ENCODE peak calls at places on chromosomes 3 and 15, in six cellular contexts. X, P, A, H, S and Z are unnamed samples.

GRCh38 chr3:16247282-16248058 is 17.3 kb downstream of the DPH3 start:
- DNase-seq in X (peak), P (peak), A (peak), H (peak), S (peak), Z (peak)

GRCh38 chr3:106963446-106963845 is 413.8 kb upstream of the CCDC54 start:
- DNase-seq in X (peak), P (no peak), A (peak), H (no peak), S (no peak), Z (no peak)

GRCh38 chr3:142417302-142417701 is 30.5 kb downstream of the XRN1 start:
- DNase-seq in X (no peak), P (no peak), A (no peak), H (no peak), S (no peak), Z (no peak)

GRCh38 chr3:17149076-17149475 is 264.3 kb downstream of the PLCL2 start:
- DNase-seq in X (no peak), P (no peak), A (no peak), H (no peak), S (no peak), Z (no peak)

GRCh38 chr3:113968986-113969385 is 21.2 kb downstream of the ZDHHC23 start:
- DNase-seq in X (no peak), P (no peak), A (peak), H (no peak), S (no peak), Z (no peak)

GRCh38 chr3:39808467-39809180 is 785 bp upstream of the MYRIP start:
- DNase-seq in X (no peak), P (no peak), A (peak), H (no peak), S (peak), Z (no peak)

GRCh38 chr15:88899251-88899650 is 3.9 kb upstream of the HAPLN3 start:
- DNase-seq in X (no peak), P (no peak), A (no peak), H (no peak), S (no peak), Z (no peak)

GRCh38 chr15:78620021-78620838 is 566 bp downstream of the CHRNA3 start:
- DNase-seq in X (no peak), P (no peak), A (peak), H (no peak), S (peak), Z (no peak)

GRCh38 chr3:59256233-59256632 is 206.4 kb upstream of the CFAP20DC start:
- DNase-seq in X (no peak), P (no peak), A (no peak), H (no peak), S (no peak), Z (no peak)

GRCh38 chr3:59261009-59261408 is 211.2 kb upstream of the CFAP20DC start:
- DNase-seq in X (no peak), P (no peak), A (no peak), H (no peak), S (no peak), Z (no peak)

GRCh38 chr3:59258591-59258990 is 208.8 kb upstream of the CFAP20DC start:
- DNase-seq in X (no peak), P (no peak), A (no peak), H (no peak), S (no peak), Z (no peak)

GRCh38 chr3:59254433-59254832 is 204.6 kb upstream of the CFAP20DC start:
- DNase-seq in X (no peak), P (no peak), A (no peak), H (no peak), S (no peak), Z (no peak)

GRCh38 chr3:59257506-59257905 is 207.7 kb upstream of the CFAP20DC start:
- DNase-seq in X (no peak), P (no peak), A (no peak), H (no peak), S (no peak), Z (no peak)
- TF ChIP-seq EZH2phosphoT487 in X (no peak), P (no peak), A (no peak), H (no peak), S (no peak), Z (no peak)

GRCh38 chr3:103126111-103126510 is 691.3 kb downstream of the ZPLD1 start:
- DNase-seq in X (no peak), P (no peak), A (no peak), H (no peak), S (no peak), Z (no peak)
- H3K27ac ChIP-seq in X (no peak), P (no peak), A (no peak), H (no peak), S (no peak), Z (no peak)

DNA sequence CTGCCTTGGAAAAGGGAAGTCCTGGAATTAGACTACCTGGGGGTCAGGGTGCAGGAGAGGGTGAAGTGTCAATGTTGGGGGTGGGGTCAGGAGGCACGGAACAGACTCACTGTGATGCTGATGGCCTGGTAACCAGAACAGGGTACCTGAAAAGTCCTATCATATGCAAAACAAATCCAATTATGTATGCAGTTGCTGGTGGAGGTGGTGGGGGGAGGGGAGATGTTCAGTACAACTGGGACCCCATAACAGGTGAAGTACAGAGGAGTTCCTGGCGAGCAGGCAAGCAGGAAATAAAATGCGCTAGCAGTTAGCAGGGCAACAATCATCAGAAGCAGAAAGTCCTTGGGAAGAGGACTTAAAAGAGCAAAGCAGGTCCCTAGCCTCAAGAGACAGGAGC is 4.2 kb upstream of the KATNBL1 start:
- DNase-seq in X (no peak), P (no peak), A (no peak), H (no peak), S (no peak), Z (no peak)
- H2AFZ ChIP-seq in X (no peak), P (no peak), A (no peak), H (no peak), S (peak), Z (no peak)

DNA sequence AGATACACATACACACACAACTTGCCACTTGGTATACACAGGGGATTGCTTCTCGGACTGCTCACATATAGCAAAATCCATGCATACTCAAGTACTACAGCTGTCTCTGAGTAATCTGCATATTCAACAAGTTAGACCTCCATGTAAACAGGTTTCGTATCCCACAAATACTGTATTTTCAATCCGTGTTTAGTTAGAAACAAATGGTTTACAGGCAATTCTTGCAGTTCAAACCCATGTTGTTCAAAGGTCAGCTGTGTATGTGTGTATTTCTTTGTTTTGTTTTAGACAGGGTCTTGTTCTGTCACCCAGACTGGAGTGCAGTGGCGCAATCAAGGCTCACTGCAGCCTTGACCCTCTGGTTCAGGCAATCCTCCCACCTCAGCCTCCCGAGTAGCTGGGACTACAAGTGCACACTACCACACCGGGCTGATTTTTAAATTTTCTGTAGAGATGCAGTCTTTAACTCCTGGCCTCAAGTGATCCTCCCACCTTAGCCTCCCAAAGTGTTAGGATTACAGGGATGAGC is 248.8 kb downstream of the PCCB start:
- DNase-seq in X (no peak), P (no peak), A (no peak), H (no peak), S (no peak), Z (no peak)
- TF ChIP-seq EZH2phosphoT487 in X (no peak), P (no peak), A (no peak), H (no peak), S (no peak), Z (no peak)

GRCh38 chr15:70353606-70354259 is 256.0 kb upstream of the TLE3 start:
- DNase-seq in X (no peak), P (no peak), A (no peak), H (no peak), S (no peak), Z (no peak)
- H3K27ac ChIP-seq in X (no peak), P (no peak), A (no peak), H (no peak), S (no peak), Z (no peak)

GRCh38 chr3:128411574-128412064 is 55.1 kb downstream of the DNAJB8 start:
- DNase-seq in X (no peak), P (no peak), A (no peak), H (no peak), S (no peak), Z (no peak)
- H2AFZ ChIP-seq in X (no peak), P (no peak), A (no peak), H (no peak), S (no peak), Z (no peak)

DNA sequence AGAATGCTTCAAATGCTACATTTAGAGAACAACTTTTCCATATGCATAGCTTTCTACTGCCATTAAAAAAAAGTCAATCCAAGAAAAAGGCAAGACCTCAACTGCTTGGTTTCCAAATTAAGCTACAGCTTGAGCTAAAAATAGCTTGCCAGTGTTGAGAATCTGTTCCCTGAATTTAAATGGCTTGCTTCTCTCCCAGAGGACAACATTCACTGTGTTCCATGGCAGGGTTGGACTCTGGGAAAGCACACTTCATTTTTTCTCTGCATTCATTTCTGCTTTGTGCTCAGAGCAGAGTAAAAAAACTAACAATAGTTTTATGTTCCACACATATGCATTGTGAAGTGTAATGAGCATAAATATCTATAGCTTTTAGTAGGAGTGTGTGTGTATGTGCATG is 50.3 kb upstream of the ACTL6A start:
- DNase-seq in X (no peak), P (no peak), A (no peak), H (no peak), S (no peak), Z (no peak)
- TF ChIP-seq EZH2phosphoT487 in X (no peak), P (no peak), A (no peak), H (no peak), S (no peak), Z (no peak)

GRCh38 chr3:55158345-55158744 is 230.5 kb upstream of the LRTM1 start:
- DNase-seq in X (no peak), P (no peak), A (no peak), H (no peak), S (no peak), Z (no peak)

GRCh38 chr3:55161256-55161655 is 233.4 kb upstream of the LRTM1 start:
- DNase-seq in X (no peak), P (no peak), A (peak), H (no peak), S (no peak), Z (no peak)

GRCh38 chr3:55159016-55159415 is 231.2 kb upstream of the LRTM1 start:
- DNase-seq in X (no peak), P (no peak), A (no peak), H (no peak), S (no peak), Z (no peak)

GRCh38 chr3:55160241-55160877 is 232.5 kb upstream of the LRTM1 start:
- DNase-seq in X (peak), P (peak), A (peak), H (no peak), S (no peak), Z (no peak)

DNA sequence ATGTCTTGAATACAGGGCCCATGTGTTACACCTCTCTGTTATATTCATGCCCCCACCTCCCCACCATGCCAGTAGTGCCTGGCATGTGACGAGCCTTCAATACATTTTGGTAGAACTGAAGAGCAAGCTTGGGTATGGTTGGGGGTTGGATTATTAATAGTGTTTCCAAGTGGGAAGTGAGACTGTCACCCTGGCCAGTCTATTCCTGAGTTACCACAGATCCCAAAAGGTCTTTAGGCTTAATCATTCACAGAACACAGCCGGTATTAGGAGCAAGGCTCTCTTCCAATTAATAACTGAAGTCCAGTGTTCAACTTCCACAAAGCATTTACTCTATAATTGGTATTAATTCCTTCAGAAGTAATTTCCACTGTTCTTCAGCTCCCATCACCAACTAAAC is 231.9 kb upstream of the LRTM1 start:
- DNase-seq in X (no peak), P (no peak), A (no peak), H (no peak), S (no peak), Z (no peak)
- H3K27ac ChIP-seq in X (peak), P (no peak), A (peak), H (no peak), S (no peak), Z (no peak)

GRCh38 chr15:42911058-42911592 is 9.5 kb downstream of the TTBK2 start:
- DNase-seq in X (no peak), P (no peak), A (peak), H (no peak), S (no peak), Z (no peak)

GRCh38 chr15:42915654-42916053 is 4.9 kb downstream of the TTBK2 start:
- DNase-seq in X (no peak), P (no peak), A (no peak), H (no peak), S (no peak), Z (no peak)

GRCh38 chr15:42919308-42919707 is 1.3 kb downstream of the TTBK2 start:
- DNase-seq in X (no peak), P (no peak), A (peak), H (no peak), S (no peak), Z (no peak)

GRCh38 chr15:42918047-42918446 is 2.5 kb downstream of the TTBK2 start:
- DNase-seq in X (no peak), P (peak), A (no peak), H (no peak), S (no peak), Z (peak)

GRCh38 chr15:42914728-42915497 is 5.7 kb downstream of the TTBK2 start:
- DNase-seq in X (no peak), P (no peak), A (no peak), H (no peak), S (no peak), Z (no peak)
- H2AFZ ChIP-seq in X (no peak), P (no peak), A (no peak), H (no peak), S (no peak), Z (no peak)